ENCODE peak calls at places on chromosomes 1 and 21, in four cellular contexts. R is HFF-Myc, U is fibroblast of pulmonary artery, Q is tibial nerve. I is an unnamed sample.

GRCh38 chr1:30763654-30764248 is 6.2 kb upstream of the LAPTM5 start:
- DNase-seq in U (no peak), Q (no peak), R (no peak), I (no peak)

GRCh38 chr1:157195521-157196244 is 57.5 kb upstream of the ETV3 start:
- DNase-seq in U (no peak), R (no peak), Q (no peak), I (no peak)

GRCh38 chr1:154431586-154432373 is 26.6 kb downstream of the IL6R start:
- DNase-seq in R (peak), Q (no peak), U (peak), I (peak)

GRCh38 chr1:223827193-223827663 is 18.5 kb downstream of the TP53BP2 start:
- DNase-seq in Q (no peak), U (peak), R (no peak), I (no peak)

GRCh38 chr1:180154325-180155201 is at the start of gene QSOX1:
- DNase-seq in U (peak), Q (peak), R (no peak), I (no peak)

GRCh38 chr1:113904292-113904673 is 316 bp downstream of the AP4B1 start:
- DNase-seq in R (no peak), U (no peak), Q (no peak), I (no peak)

GRCh38 chr1:109281680-109282496 is 1.1 kb downstream of the PSRC1 start:
- DNase-seq in U (peak), R (no peak), Q (no peak), I (no peak)

GRCh38 chr1:10685851-10686403 is 110.5 kb downstream of the CASZ1 start:
- DNase-seq in R (no peak), Q (no peak), U (peak), I (no peak)

GRCh38 chr1:227136210-227136609 is 182.1 kb downstream of the CDC42BPA start:
- DNase-seq in U (no peak), R (no peak), Q (no peak), I (no peak)

GRCh38 chr1:44724408-44725308 is 6.3 kb downstream of the RNU5D-1 start:
- DNase-seq in Q (no peak), U (no peak), R (no peak), I (no peak)

GRCh38 chr1:58905628-58906256 is 121.9 kb upstream of the JUN start:
- DNase-seq in U (no peak), R (no peak), Q (no peak), I (no peak)

GRCh38 chr1:79325705-79326104 is 319.2 kb upstream of the ADGRL4 start:
- DNase-seq in R (no peak), U (peak), Q (no peak), I (peak)

GRCh38 chr21:29481641-29482040 is 182.9 kb downstream of the BACH1 start:
- DNase-seq in Q (no peak), U (peak), R (peak), I (no peak)

GRCh38 chr21:44078411-44078981 is 28.7 kb upstream of the PWP2 start:
- DNase-seq in R (no peak), U (no peak), Q (no peak), I (no peak)

GRCh38 chr1:48608882-48609281 is 136.9 kb upstream of the SPATA6 start:
- DNase-seq in U (no peak), R (no peak), Q (no peak), I (no peak)

GRCh38 chr1:26771643-26772321 is 16.0 kb upstream of the PIGV start:
- DNase-seq in U (peak), Q (no peak), R (peak), I (peak)

GRCh38 chr1:246724725-246725095 is 501 bp downstream of the SCCPDH start:
- DNase-seq in R (no peak), U (peak), Q (no peak), I (no peak)

GRCh38 chr1:156102634-156103511 is 11.6 kb upstream of the LMNA start:
- DNase-seq in Q (no peak), U (peak), R (peak), I (no peak)

GRCh38 chr1:7100479-7100878 is 315.2 kb downstream of the CAMTA1 start:
- DNase-seq in R (no peak), U (no peak), Q (no peak), I (no peak)

GRCh38 chr1:119906927-119907652 is 10.8 kb upstream of the ADAM30 start:
- DNase-seq in U (no peak), R (no peak), Q (no peak), I (no peak)

GRCh38 chr1:113976609-113977278 is 2.5 kb upstream of the OLFML3 start:
- DNase-seq in Q (no peak), R (no peak), U (peak), I (peak)

GRCh38 chr1:227766015-227766634 is 30.9 kb downstream of the SNAP47 start:
- DNase-seq in U (no peak), R (no peak), Q (no peak), I (no peak)

GRCh38 chr1:32868085-32868484 is 2.6 kb downstream of the FNDC5 start:
- DNase-seq in U (no peak), R (no peak), Q (no peak), I (no peak)

GRCh38 chr1:236750928-236751327 is 44.2 kb upstream of the MTR start:
- DNase-seq in R (no peak), U (no peak), Q (no peak), I (no peak)

GRCh38 chr1:236751385-236751784 is 43.7 kb upstream of the MTR start:
- DNase-seq in U (no peak), Q (no peak), R (no peak), I (no peak)

GRCh38 chr1:236746785-236747184 is 48.3 kb upstream of the MTR start:
- DNase-seq in U (no peak), R (no peak), Q (no peak), I (no peak)

GRCh38 chr1:236747311-236747956 is 47.7 kb upstream of the MTR start:
- DNase-seq in U (no peak), R (no peak), Q (no peak), I (no peak)

DNA sequence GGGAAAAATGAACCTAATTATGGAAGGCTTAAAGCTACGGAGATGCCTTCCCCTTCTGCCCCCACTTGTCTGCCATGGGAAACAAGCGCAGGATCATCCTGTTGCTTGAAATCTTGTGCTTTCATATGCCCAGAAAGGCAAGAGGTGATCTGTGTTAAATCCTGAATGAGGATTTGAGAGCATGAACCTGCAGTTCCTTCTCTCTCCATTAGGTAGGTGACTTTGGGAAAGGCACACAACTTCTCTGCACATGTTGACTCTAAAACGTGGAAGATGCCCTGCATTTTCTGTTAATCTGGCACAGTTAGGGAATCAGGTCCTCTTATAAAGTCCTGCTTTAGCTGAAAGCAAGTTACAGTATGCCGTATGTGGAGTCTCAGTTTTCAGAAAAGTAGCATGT is 46.6 kb upstream of the MTR start:
- DNase-seq in Q (no peak), U (no peak), R (no peak), I (no peak)
- TF ChIP-seq CTCF in Q (no peak), U (peak), R (peak), I (peak)

DNA sequence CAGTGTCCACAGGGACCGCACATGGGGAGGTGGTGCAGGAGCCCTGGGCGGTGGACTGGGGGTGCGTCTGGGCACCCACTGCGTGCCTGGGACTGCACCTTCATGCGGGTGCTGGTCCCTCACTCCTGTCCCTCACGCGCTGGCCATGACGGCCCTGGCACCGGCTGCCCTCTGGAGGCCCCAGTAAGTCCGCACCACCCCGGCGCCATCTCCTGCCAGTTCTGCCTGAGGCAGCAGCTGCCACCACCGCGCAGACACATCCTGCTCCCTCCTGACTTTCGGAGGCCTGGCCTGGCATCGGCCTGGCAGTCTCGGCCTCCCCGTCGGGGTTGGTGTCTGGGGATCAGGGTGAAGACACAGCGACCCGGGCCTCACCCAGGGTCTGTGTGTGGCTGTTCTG is 64.8 kb downstream of the MORN1 start:
- DNase-seq in Q (no peak), U (no peak), R (no peak), I (no peak)
- H3K4me3 ChIP-seq in Q (no peak), U (no peak), R (no peak), I (no peak)

GRCh38 chr1:1782399-1783221 is 4.3 kb upstream of the NADK start:
- DNase-seq in U (peak), R (no peak), Q (peak), I (no peak)
- TF ChIP-seq CTCF in U (no peak), R (no peak), Q (no peak), I (no peak)

GRCh38 chr21:41768371-41769042 is 1.7 kb upstream of the RIPK4 start:
- DNase-seq in Q (no peak), U (peak), R (no peak), I (no peak)

GRCh38 chr21:41766051-41766882 is 585 bp downstream of the RIPK4 start:
- DNase-seq in Q (no peak), U (no peak), R (no peak), I (no peak)

GRCh38 chr21:41769106-41769505 is 2.3 kb upstream of the RIPK4 start:
- DNase-seq in R (no peak), U (no peak), Q (no peak), I (no peak)

GRCh38 chr21:41766883-41767605 is at the start of gene RIPK4:
- DNase-seq in Q (no peak), U (peak), R (no peak), I (peak)

DNA sequence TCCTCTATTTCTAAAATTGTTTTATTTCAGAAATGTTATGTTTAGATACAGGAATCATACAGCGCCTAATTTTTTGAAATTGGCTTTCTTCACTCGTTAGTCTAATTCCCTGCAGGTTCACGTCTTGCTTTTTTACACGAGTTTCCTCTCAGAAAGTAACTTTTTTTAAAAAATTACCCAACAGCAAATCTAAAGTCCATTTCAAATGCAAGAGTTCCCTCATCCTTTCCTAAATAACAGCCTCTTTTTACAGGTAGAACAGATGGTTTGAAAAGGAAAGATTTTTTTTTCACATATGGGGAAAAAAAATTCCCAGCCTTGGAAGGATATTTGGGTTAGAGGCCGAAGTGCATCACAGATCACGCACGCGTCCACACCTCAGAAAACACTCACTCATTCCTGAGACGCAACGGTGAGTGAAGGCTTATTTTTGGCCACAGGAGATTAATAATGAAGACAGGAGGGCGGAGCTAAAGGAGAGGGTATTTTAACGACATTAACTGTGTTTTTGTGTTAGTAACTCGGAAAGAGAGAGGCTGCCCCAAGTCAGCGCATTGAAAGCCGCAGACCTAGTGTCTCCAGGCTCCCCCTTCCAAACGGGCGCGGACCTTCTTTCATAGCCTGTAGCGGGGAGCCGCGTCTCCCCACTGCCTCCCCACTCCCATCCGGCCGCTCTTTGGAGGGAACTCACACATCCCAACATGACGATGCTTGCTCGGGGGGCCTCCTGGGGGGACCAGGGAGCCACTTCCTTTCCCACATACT is 936 bp upstream of the RIPK4 start:
- DNase-seq in R (no peak), Q (no peak), U (no peak), I (peak)
- H3K4me3 ChIP-seq in R (peak), Q (no peak), U (peak), I (peak)

GRCh38 chr21:34284613-34285160 is 79.1 kb upstream of the KCNE2 start:
- DNase-seq in U (no peak), Q (no peak), R (no peak), I (no peak)
- TF ChIP-seq CTCF in U (no peak), Q (no peak), R (no peak), I (no peak)

GRCh38 chr1:202540448-202540847 is 169.8 kb downstream of the SYT2 start:
- DNase-seq in U (no peak), R (no peak), Q (no peak), I (no peak)
- H3K4me3 ChIP-seq in U (no peak), R (no peak), Q (peak), I (no peak)

DNA sequence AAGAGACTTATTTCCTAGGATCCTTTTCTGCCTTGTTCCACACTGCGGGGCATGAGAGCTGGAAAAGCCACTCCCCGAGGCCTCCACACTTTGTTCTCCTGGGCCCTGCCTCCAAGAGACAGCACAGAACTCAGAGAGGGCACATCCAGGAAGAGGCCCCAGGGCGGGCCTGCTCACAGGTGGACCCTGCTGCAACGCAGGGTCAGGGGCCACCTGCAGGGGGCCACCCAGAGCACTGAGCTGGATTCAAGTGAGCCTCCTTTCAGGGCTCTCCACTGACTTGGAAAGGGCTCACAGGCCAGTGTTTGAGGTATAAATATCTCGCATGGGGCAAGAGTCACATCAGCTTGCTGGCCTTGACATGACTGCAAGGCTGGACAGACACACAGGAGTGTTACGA is 4.8 kb downstream of the RGS16 start:
- DNase-seq in U (no peak), Q (no peak), R (no peak), I (no peak)
- TF ChIP-seq CTCF in U (peak), Q (no peak), R (peak), I (peak)

DNA sequence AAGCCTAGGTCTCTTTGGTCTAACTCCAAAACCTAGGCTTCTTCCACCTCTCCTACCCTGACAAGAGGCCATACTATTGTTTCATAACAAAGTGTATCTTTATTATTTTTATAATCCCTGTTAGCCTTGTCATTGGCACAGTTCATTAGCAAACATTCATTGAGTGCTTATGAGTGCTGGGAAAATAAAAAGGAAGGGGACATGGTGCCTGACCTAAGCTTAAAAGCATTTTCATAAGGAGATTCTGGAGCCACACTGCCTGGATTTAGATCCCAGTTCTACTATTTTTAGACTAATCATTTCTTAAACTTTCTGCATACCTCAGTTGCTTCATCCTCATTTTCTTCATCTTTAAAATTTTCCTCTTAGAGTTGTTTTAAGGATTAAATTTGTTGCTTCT is 251.1 kb upstream of the SGIP1 start:
- DNase-seq in U (no peak), R (no peak), Q (no peak), I (no peak)
- H3K4me3 ChIP-seq in U (no peak), R (no peak), Q (no peak), I (no peak)

GRCh38 chr1:40096977-40097782 is at the start of gene PPT1:
- DNase-seq in Q (peak), U (peak), R (peak), I (no peak)
- TF ChIP-seq CTCF in Q (no peak), U (peak), R (no peak), I (no peak)

I was measured in epithelial cell of proximal tubule.